ENCODE peak calls at places on chromosomes 16 and 17, in six cellular contexts. O is activated CD4-positive, alpha-beta T cell treated with anti-CD3 and anti-CD28 coated beads for 36 hours; C is activated effector memory CD4-positive, alpha-beta T cell treated with Interleukin-2 at 50 U/mL for 16 hours; W is HT1080; E is NCI-H510A treated with DMSO at 0.1 percent for 48 hours; P is myocyte. B is an unnamed sample.
A peak's percentile ranks its signal among the peaks of the same experiment; 100 is the strongest.

GRCh38 chr16:89827383-89828198 is 684 bp upstream of the SPIRE2 start:
- DNase-seq in O (no peak), C (no peak), W (peak; percentile 50), E (no peak), P (peak; percentile 70), B (peak; percentile 62)

GRCh38 chr16:521381-522210 is 5.9 kb upstream of the CAPN15 start:
- DNase-seq in O (no peak), C (no peak), W (no peak), E (no peak), P (no peak), B (no peak)

GRCh38 chr17:34423978-34424813 is 61.2 kb upstream of the CCL1 start:
- DNase-seq in O (no peak), C (no peak), W (no peak), E (no peak), P (no peak), B (no peak)

GRCh38 chr17:65409381-65409780 is 152.1 kb downstream of the AXIN2 start:
- DNase-seq in O (no peak), C (no peak), W (no peak), E (no peak), P (no peak), B (no peak)

GRCh38 chr17:1147664-1148063 is 32.1 kb downstream of the ABR start:
- DNase-seq in O (no peak), C (no peak), W (peak; percentile 68), E (peak; percentile 47), P (peak; percentile 69), B (peak; percentile 44)

GRCh38 chr16:85473909-85474640 is 139.0 kb upstream of the GSE1 start:
- DNase-seq in O (no peak), C (no peak), W (no peak), E (peak; percentile 61), P (peak; percentile 86), B (peak; percentile 83)

GRCh38 chr16:27721548-27722265 is 171.8 kb downstream of the KATNIP start:
- DNase-seq in O (no peak), C (no peak), W (no peak), E (no peak), P (peak; percentile 70), B (peak; percentile 35)

GRCh38 chr17:37400505-37400904 is 6.1 kb downstream of the ACACA start:
- DNase-seq in O (no peak), C (no peak), W (peak; percentile 17), E (no peak), P (no peak), B (no peak)

GRCh38 chr16:53870831-53871230 is 166.9 kb downstream of the FTO start:
- DNase-seq in O (no peak), C (no peak), W (no peak), E (no peak), P (no peak), B (no peak)

GRCh38 chr16:9625122-9625521 is 533.7 kb downstream of the HAPSTR1 start:
- DNase-seq in O (no peak), C (no peak), W (no peak), E (no peak), P (no peak), B (no peak)

GRCh38 chr16:66509576-66509975 is 40.3 kb downstream of the TK2 start:
- DNase-seq in O (no peak), C (no peak), W (no peak), E (no peak), P (no peak), B (no peak)

GRCh38 chr17:67841992-67842391 is 16.7 kb downstream of the BPTF start:
- DNase-seq in O (no peak), C (no peak), W (no peak), E (no peak), P (no peak), B (no peak)

GRCh38 chr16:82067042-82067809 is 32.2 kb downstream of the HSD17B2 start:
- DNase-seq in O (no peak), C (no peak), W (no peak), E (no peak), P (no peak), B (no peak)

GRCh38 chr16:11585460-11586374 is 1.0 kb downstream of the LITAF start:
- DNase-seq in O (peak; percentile 50), C (no peak), W (no peak), E (no peak), P (no peak), B (no peak)

GRCh38 chr17:41692722-41693521 is 4.2 kb downstream of the EIF1 start:
- DNase-seq in O (no peak), C (no peak), W (no peak), E (no peak), P (no peak), B (no peak)

GRCh38 chr17:46108550-46109110 is 84.6 kb downstream of the KANSL1 start:
- DNase-seq in O (no peak), C (no peak), W (no peak), E (no peak), P (no peak), B (no peak)

GRCh38 chr16:84143784-84144199 is 1.2 kb downstream of the HSDL1 start:
- DNase-seq in O (peak; percentile 44), C (no peak), W (no peak), E (peak; percentile 38), P (no peak), B (peak; percentile 7)

GRCh38 chr16:79146-80054 is 1.4 kb downstream of the MPG start:
- DNase-seq in O (no peak), C (no peak), W (peak; percentile 36), E (no peak), P (peak; percentile 75), B (peak; percentile 95)

GRCh38 chr16:57345021-57345420 is 13.6 kb upstream of the CCL22 start:
- DNase-seq in O (no peak), C (no peak), W (no peak), E (no peak), P (no peak), B (no peak)

GRCh38 chr16:89257281-89257731 is 39.8 kb downstream of the ZNF778 start:
- DNase-seq in O (peak; percentile 35), C (no peak), W (no peak), E (no peak), P (no peak), B (no peak)